ENCODE peak calls at places on chromosome 10, in five cellular contexts. Z is gastrocnemius medialis, J is fibroblast of the aortic adventitia, S is left ventricle myocardium inferior, L is upper lobe of right lung. P is an unnamed sample.

GRCh38 chr10:95291634-95292039 is 834 bp upstream of the PDLIM1 start:
- DNase-seq in Z (no peak), J (no peak), S (no peak), L (no peak), P (no peak)

GRCh38 chr10:89314676-89315075 is 12.8 kb downstream of the IFIT2 start:
- DNase-seq in Z (no peak), J (no peak), S (no peak), L (no peak), P (no peak)

GRCh38 chr10:16995867-16996529 is 133.6 kb downstream of the CUBN start:
- DNase-seq in Z (no peak), J (peak; percentile 79), S (no peak), L (no peak), P (peak; percentile 75)

GRCh38 chr10:96516337-96516736 is 2.6 kb upstream of the TLL2 start:
- DNase-seq in Z (no peak), J (no peak), S (no peak), L (no peak), P (no peak)

GRCh38 chr10:5564537-5565204 is 39.9 kb downstream of the CALML3 start:
- DNase-seq in Z (no peak), J (no peak), S (no peak), L (peak; percentile 27), P (no peak)

GRCh38 chr10:111080224-111080623 is 3.4 kb downstream of the ADRA2A start:
- DNase-seq in Z (no peak), J (no peak), S (no peak), L (no peak), P (no peak)

GRCh38 chr10:78455873-78456272 is 422.2 kb downstream of the RPS24 start:
- DNase-seq in Z (no peak), J (no peak), S (no peak), L (no peak), P (no peak)

GRCh38 chr10:114547056-114547455 is 111.0 kb downstream of the ABLIM1 start:
- DNase-seq in Z (no peak), J (no peak), S (no peak), L (no peak), P (no peak)

GRCh38 chr10:114819313-114819712 is 2.3 kb upstream of the FHIP2A start:
- DNase-seq in Z (no peak), J (no peak), S (no peak), L (no peak), P (no peak)

GRCh38 chr10:51117794-51118193 is 43.5 kb downstream of the PRKG1 start:
- DNase-seq in Z (no peak), J (peak; percentile 20), S (no peak), L (no peak), P (no peak)

GRCh38 chr10:98246911-98247820 is 20.8 kb downstream of the LOXL4 start:
- DNase-seq in Z (peak; percentile 45), J (no peak), S (no peak), L (no peak), P (peak; percentile 84)

GRCh38 chr10:89540550-89540949 is 5.2 kb upstream of the SLC16A12 start:
- DNase-seq in Z (no peak), J (peak; percentile 52), S (no peak), L (no peak), P (peak; percentile 52)

GRCh38 chr10:17683541-17683940 is 39.6 kb downstream of the STAM start:
- DNase-seq in Z (no peak), J (peak; percentile 70), S (no peak), L (no peak), P (no peak)

GRCh38 chr10:14032406-14032998 is 298.2 kb downstream of the FRMD4A start:
- DNase-seq in Z (no peak), J (no peak), S (peak; percentile 30), L (peak; percentile 70), P (no peak)

DNA sequence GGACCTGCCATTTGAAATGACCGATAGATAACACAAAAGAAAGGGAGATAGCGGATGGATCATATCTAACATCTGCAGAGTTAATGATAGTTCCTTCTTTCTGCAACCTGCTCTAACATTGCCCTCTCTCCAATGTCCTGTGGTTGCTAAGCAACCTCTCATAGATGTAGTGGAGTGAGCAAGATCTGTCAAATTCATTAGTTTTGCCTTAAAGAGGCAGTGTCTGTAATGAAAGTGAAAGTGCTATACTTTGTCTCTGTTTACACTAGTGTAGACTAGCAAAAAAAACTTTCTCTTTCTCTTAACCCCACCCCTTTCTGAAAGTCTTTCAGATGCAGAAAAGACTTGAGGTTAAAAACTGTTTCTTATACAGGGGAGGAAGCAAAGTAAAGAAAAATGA is 1196.9 kb downstream of the SORCS3 start:
- DNase-seq in Z (no peak), J (peak; percentile 3), S (no peak), L (no peak), P (peak; percentile 34)
- H3K4me3 ChIP-seq in Z (peak overlapping the region; percentile 4), J (peak overlapping the region; percentile 29), S (peak overlapping the region; percentile 53), L (peak overlapping the region; percentile 40), P (peak overlapping the region; percentile 38)

GRCh38 chr10:73954737-73955136 is 43.2 kb upstream of the VCL start:
- DNase-seq in Z (no peak), J (no peak), S (no peak), L (no peak), P (no peak)

GRCh38 chr10:73953665-73954064 is 42.7 kb downstream of the PLAU start:
- DNase-seq in Z (no peak), J (peak; percentile 45), S (no peak), L (no peak), P (peak; percentile 91)

GRCh38 chr10:73956476-73957338 is 41.2 kb upstream of the VCL start:
- DNase-seq in Z (no peak), J (peak; percentile 39), S (no peak), L (no peak), P (peak; percentile 29)

GRCh38 chr10:73950569-73950968 is 39.6 kb downstream of the PLAU start:
- DNase-seq in Z (no peak), J (no peak), S (no peak), L (no peak), P (peak; percentile 26)

DNA sequence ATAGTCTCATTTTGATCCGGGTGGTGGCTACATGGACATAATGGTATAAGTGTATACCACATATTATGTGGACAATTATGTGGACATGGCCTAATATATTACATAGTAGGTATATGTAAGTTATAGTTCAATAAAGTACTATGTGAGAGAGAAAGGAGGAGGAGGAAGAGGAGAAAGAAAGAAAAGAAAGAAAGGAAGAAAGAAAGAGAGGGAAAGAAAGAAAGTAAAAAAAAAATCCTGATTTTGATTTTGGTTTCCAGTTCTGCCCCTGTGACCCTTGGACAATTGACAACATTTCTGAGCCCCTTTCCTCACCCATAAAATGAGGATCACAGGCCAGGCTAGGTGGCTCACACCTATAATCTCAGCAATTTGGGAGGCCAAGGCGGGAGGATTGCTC is 42.2 kb upstream of the VCL start:
- DNase-seq in Z (no peak), J (no peak), S (no peak), L (no peak), P (no peak)
- TF ChIP-seq CTCF in Z (no peak), J (no peak), S (no peak), L (no peak), P (no peak)

DNA sequence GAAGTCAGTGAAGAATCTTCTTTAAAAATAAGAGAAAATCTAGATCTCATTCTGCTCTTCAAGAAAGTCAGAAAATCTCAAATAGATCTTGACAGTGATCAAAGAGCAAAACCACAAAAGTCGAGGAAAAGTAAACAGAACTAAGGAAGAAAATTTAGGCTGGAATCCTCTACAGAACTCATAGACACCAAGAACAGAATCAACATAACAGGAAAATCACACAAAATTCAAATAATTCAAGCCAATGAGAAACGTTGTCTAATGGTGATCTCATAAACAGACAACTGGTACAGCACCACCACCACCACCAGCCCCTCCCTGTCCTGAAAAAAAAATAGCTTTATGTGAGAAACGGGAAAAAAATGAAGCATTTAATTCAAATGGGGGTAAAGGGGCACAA is 6.9 kb downstream of the ITGB1 start:
- DNase-seq in Z (no peak), J (no peak), S (no peak), L (no peak), P (no peak)
- H3K4me3 ChIP-seq in Z (no peak overlapping the region), J (no peak overlapping the region), S (no peak overlapping the region), L (no peak overlapping the region), P (no peak overlapping the region)

DNA sequence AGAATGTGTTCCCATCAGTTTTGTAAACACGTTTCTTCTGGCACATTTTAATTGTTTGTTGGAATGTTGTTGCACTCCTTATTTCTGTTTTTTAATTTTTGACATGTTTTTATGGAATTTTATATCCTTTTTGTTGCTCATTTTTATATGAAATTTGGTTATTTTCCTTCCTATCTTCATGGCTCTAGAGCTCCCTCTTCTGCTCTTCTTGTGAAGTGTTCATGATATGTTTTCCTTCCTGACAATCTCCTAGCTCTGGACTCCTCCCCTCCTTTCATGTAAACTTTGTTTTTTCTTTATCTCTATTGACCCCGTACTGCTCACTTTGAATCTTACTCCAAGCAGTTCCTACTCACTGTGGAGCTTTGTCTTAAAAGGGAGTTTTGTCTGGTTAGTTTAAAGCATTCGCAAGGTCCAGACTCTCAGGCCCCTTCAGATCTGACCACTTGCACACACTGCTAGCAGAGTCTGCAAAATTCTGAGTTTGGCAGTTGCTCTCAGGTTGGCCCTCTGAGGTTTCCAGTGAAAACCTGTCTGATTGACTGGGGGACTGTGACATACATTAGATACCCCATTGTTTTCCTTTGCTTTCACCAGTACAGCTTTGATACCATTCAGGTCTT is 149.4 kb downstream of the XPNPEP1 start:
- DNase-seq in Z (no peak), J (peak; percentile 59), S (no peak), L (no peak), P (peak; percentile 42)
- TF ChIP-seq CTCF in Z (no peak), J (peak; percentile 75), S (peak; percentile 37), L (peak; percentile 46), P (peak; percentile 62)

DNA sequence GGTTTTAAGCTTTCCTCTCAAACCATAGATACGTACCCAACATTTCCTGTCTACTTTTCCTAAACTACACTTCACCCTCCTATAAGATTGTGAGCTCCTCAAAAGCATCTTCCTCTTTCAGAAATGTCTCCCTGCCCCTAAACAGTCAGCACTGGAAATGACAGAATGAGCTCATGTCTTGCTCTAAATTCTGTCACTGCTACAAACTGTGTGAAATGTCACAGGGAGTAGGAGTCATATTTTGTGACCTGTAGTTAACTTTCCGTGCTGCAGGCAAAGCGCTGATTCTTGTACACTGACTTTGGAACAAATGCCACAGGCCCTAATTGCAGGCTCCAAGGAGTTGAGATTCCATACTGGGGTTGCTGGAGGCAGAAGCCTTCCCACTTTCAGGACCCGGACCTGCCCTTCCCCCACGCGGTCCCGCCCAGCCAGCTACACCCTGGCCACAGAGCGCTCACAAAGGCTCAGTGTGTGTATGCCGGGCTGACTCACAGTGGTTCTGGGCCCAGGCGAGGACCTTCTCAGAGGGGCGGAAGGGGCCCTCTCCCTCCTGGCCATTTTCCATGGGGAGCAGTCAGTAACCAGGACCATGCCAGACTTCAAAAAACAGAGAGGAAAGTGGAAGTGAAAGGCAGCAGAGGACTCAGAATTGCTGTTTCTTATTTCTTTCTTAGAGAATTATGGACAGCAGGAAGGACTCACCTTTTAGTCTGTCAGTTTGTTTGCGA is 24.1 kb downstream of the SCD start:
- DNase-seq in Z (peak; percentile 67), J (peak; percentile 92), S (peak; percentile 77), L (peak; percentile 88), P (peak; percentile 93)
- H3K4me3 ChIP-seq in Z (peak overlapping the region; percentile 9), J (no peak overlapping the region), S (no peak overlapping the region), L (no peak overlapping the region), P (no peak overlapping the region)

GRCh38 chr10:109866168-109866994 is 56.9 kb downstream of the XPNPEP1 start:
- DNase-seq in Z (no peak), J (no peak), S (peak; percentile 52), L (no peak), P (no peak)
- TF ChIP-seq CTCF in Z (no peak), J (peak; percentile 23), S (peak; percentile 45), L (peak; percentile 24), P (peak; percentile 37)

GRCh38 chr10:112225771-112226438 is 42.3 kb upstream of the GPAM start:
- DNase-seq in Z (no peak), J (no peak), S (no peak), L (no peak), P (no peak)
- H3K4me3 ChIP-seq in Z (no peak overlapping the region), J (no peak overlapping the region), S (no peak overlapping the region), L (no peak overlapping the region), P (no peak overlapping the region)

P was measured in astrocyte of the spinal cord.